ENCODE peak calls at places on chromosomes 1 and 21, in five cellular contexts. W is SHP77, F is nephron progenitor cell, U is T follicular helper cell, H is A172. M is an unnamed sample.

GRCh38 chr1:52973843-52974242 is 46.8 kb downstream of the SCP2 start:
- DNase-seq in H (no peak), F (no peak), U (no peak), W (no peak), M (no peak)

GRCh38 chr1:159991513-159991912 is 37.5 kb upstream of the SLAMF9 start:
- DNase-seq in U (no peak), W (no peak), H (no peak), F (no peak), M (peak)

GRCh38 chr1:157348538-157349480 is 203.5 kb downstream of the FCRL5 start:
- DNase-seq in W (no peak), H (no peak), U (no peak), F (no peak), M (no peak)

GRCh38 chr1:206518743-206519142 is 11.4 kb downstream of the RASSF5 start:
- DNase-seq in H (no peak), U (no peak), W (no peak), F (no peak), M (no peak)

GRCh38 chr21:39136711-39137110 is 46.5 kb downstream of the PSMG1 start:
- DNase-seq in U (no peak), F (no peak), W (no peak), H (peak), M (no peak)

GRCh38 chr1:27343639-27344025 is 1.8 kb downstream of the SYTL1 start:
- DNase-seq in H (no peak), F (no peak), W (no peak), U (no peak), M (no peak)

GRCh38 chr1:190119683-190120082 is 358.0 kb downstream of the BRINP3 start:
- DNase-seq in H (no peak), W (no peak), U (no peak), F (no peak), M (no peak)

GRCh38 chr1:147115496-147115895 is 56.8 kb downstream of the PRKAB2 start:
- DNase-seq in W (no peak), F (no peak), H (no peak), U (no peak), M (no peak)

GRCh38 chr21:43313221-43313938 is 113.6 kb downstream of the SIK1 start:
- DNase-seq in W (no peak), H (no peak), U (no peak), F (no peak), M (no peak)

GRCh38 chr1:44218503-44219300 is 5.4 kb downstream of the DMAP1 start:
- DNase-seq in F (no peak), W (no peak), H (no peak), U (no peak), M (no peak)

GRCh38 chr1:63643926-63644325 is 50.7 kb downstream of the PGM1 start:
- DNase-seq in U (no peak), F (no peak), H (no peak), W (peak), M (no peak)

M was measured in Jurkat, Clone E6-1.